ENCODE peak calls at places on chromosomes 7 and 10, in four cellular contexts. H is germinal center; L is AG09319; K is stimulated activated CD4-positive, alpha-beta T cell treated with anti-CD3 and anti-CD28 coated beads, Interleukin-4, amount 100 ng/mL, for 48 hours. Q is an unnamed sample.

GRCh38 chr10:108358912-108359311 is 1194.4 kb upstream of the SORCS1 start:
- DNase-seq in K (no peak), L (peak; percentile 67), H (no peak), Q (no peak)

GRCh38 chr7:2947381-2947780 is 96.3 kb downstream of the CARD11 start:
- DNase-seq in H (no peak), L (no peak), K (no peak), Q (no peak)

GRCh38 chr10:112959207-112959838 is 9.3 kb downstream of the TCF7L2 start:
- DNase-seq in K (no peak), H (no peak), L (no peak), Q (no peak)

GRCh38 chr7:53743697-53744096 is 708.3 kb downstream of the POM121L12 start:
- DNase-seq in H (no peak), L (no peak), K (no peak), Q (no peak)

GRCh38 chr7:103989200-103989784 is at the start of gene RELN:
- DNase-seq in L (no peak), K (no peak), H (peak; percentile 12), Q (no peak)

GRCh38 chr10:110171032-110171431 is 36.4 kb upstream of the MXI1 start:
- DNase-seq in L (no peak), H (no peak), K (no peak), Q (no peak)

GRCh38 chr7:100673942-100674431 is 447 bp downstream of the GNB2 start:
- DNase-seq in H (peak; percentile 40), L (no peak), K (no peak), Q (peak; percentile 78)

GRCh38 chr10:127797339-127797738 is 60.4 kb downstream of the FOXI2 start:
- DNase-seq in H (peak; percentile 9), K (no peak), L (no peak), Q (no peak)

GRCh38 chr10:2949948-2950354 is 117.4 kb upstream of the PFKP start:
- DNase-seq in K (peak; percentile 38), L (no peak), H (no peak), Q (no peak)

GRCh38 chr7:154450434-154450833 is 398.2 kb downstream of the DPP6 start:
- DNase-seq in H (no peak), L (no peak), K (no peak), Q (no peak)

GRCh38 chr7:99171731-99172130 is 27.8 kb upstream of the SMURF1 start:
- DNase-seq in K (no peak), H (no peak), L (no peak), Q (no peak)

GRCh38 chr10:107616463-107617131 is 452.1 kb upstream of the SORCS1 start:
- DNase-seq in L (peak; percentile 28), K (no peak), H (no peak), Q (no peak)

Q was measured in lower lobe of right lung.